ENCODE peak calls at places on chromosomes 1 and 21, in seven cellular contexts. O is RWPE2, V is cardiac fibroblast, Z is AG10803, U is pancreas, L is cardiac muscle cell, A is epithelial cell of esophagus. T is an unnamed sample.

GRCh38 chr1:212606734-212607205 is 1.8 kb upstream of the ATF3 start:
- DNase-seq in A (peak), L (no peak), Z (no peak), U (peak), O (no peak), V (no peak), T (peak)

GRCh38 chr1:223700388-223700918 is 11.9 kb upstream of the CAPN2 start:
- DNase-seq in V (peak), Z (peak), U (no peak), O (no peak), A (no peak), L (peak), T (no peak)

GRCh38 chr1:11307837-11308236 is 34.8 kb downstream of the UBIAD1 start:
- DNase-seq in U (no peak), A (no peak), O (no peak), L (peak), Z (peak), V (peak), T (no peak)

GRCh38 chr1:11701551-11701961 is 10.0 kb downstream of the DRAXIN start:
- DNase-seq in O (no peak), Z (no peak), A (no peak), V (no peak), L (no peak), U (no peak), T (no peak)

GRCh38 chr1:173204693-173205092 is 2.4 kb downstream of the TNFSF4 start:
- DNase-seq in Z (peak), O (no peak), A (no peak), V (peak), U (no peak), L (peak), T (no peak)

GRCh38 chr1:86419277-86419903 is 4.6 kb upstream of the CLCA2 start:
- DNase-seq in A (peak), U (no peak), V (peak), L (peak), O (no peak), Z (peak), T (peak)

GRCh38 chr1:180530501-180530900 is 28.1 kb upstream of the ACBD6 start:
- DNase-seq in L (peak), U (no peak), Z (peak), O (peak), A (peak), V (peak), T (no peak)

GRCh38 chr1:145953861-145954260 is 4.0 kb downstream of the LIX1L start:
- DNase-seq in L (no peak), U (no peak), O (no peak), A (no peak), Z (peak), V (no peak), T (no peak)

GRCh38 chr1:229664133-229664689 is 38.2 kb downstream of the URB2 start:
- DNase-seq in U (no peak), O (peak), V (peak), A (peak), L (peak), Z (no peak), T (peak)

GRCh38 chr1:244654284-244655038 is 1.5 kb downstream of the DESI2 start:
- DNase-seq in U (no peak), L (peak), A (peak), O (no peak), Z (no peak), V (peak), T (no peak)

GRCh38 chr1:162753998-162754585 is 36.4 kb upstream of the HSD17B7 start:
- DNase-seq in A (peak), L (no peak), V (peak), Z (peak), O (no peak), U (no peak), T (no peak)

GRCh38 chr1:201731592-201731991 is 97.4 kb upstream of the IPO9 start:
- DNase-seq in A (no peak), O (no peak), Z (no peak), V (no peak), L (peak), U (no peak), T (no peak)

GRCh38 chr21:17921579-17922530 is 102.7 kb upstream of the C21orf91 start:
- DNase-seq in A (peak), Z (peak), V (peak), L (peak), O (peak), U (no peak), T (no peak)

GRCh38 chr1:17148950-17149608 is 29.8 kb upstream of the PADI2 start:
- DNase-seq in Z (no peak), O (no peak), V (peak), L (peak), U (no peak), A (no peak), T (no peak)

GRCh38 chr1:190754769-190755168 is 277.1 kb upstream of the BRINP3 start:
- DNase-seq in Z (no peak), U (no peak), O (no peak), A (peak), V (peak), L (peak), T (no peak)

GRCh38 chr1:94792473-94792875 is 27.7 kb upstream of the SLC44A3 start:
- DNase-seq in U (no peak), L (peak), V (peak), A (peak), O (no peak), Z (peak), T (peak)

GRCh38 chr1:198143797-198144196 is 13.0 kb upstream of the NEK7 start:
- DNase-seq in Z (no peak), L (no peak), O (no peak), V (no peak), U (no peak), A (peak), T (no peak)

GRCh38 chr1:204171751-204172178 is 5.6 kb upstream of the REN start:
- DNase-seq in O (no peak), Z (peak), A (peak), U (no peak), V (peak), L (peak), T (no peak)

GRCh38 chr1:247370786-247371732 is 39.4 kb upstream of the ZNF496 start:
- DNase-seq in V (peak), O (no peak), A (no peak), Z (peak), U (no peak), L (peak), T (no peak)

GRCh38 chr1:68363346-68363745 is 86.4 kb downstream of the RPE65 start:
- DNase-seq in U (no peak), V (peak), A (peak), O (no peak), Z (no peak), L (no peak), T (no peak)

GRCh38 chr1:53485478-53486394 is 26.5 kb downstream of the DMRTB1 start:
- DNase-seq in A (peak), V (peak), L (peak), O (no peak), U (peak), Z (peak), T (peak)

GRCh38 chr1:79259390-79260336 is 253.1 kb upstream of the ADGRL4 start:
- DNase-seq in Z (peak), O (no peak), V (peak), U (no peak), L (peak), A (peak), T (peak)

GRCh38 chr1:197614916-197615692 is 160.2 kb downstream of the DENND1B start:
- DNase-seq in V (peak), Z (peak), L (peak), A (peak), U (no peak), O (no peak), T (peak)

GRCh38 chr1:245807954-245808719 is 653.4 kb downstream of the KIF26B start:
- DNase-seq in U (no peak), A (no peak), O (no peak), Z (no peak), V (no peak), L (no peak), T (peak)

GRCh38 chr1:92949937-92950817 is 11.1 kb downstream of the DIPK1A start:
- DNase-seq in Z (peak), U (no peak), V (peak), O (no peak), A (peak), L (peak), T (peak)

GRCh38 chr1:224212618-224213037 is 29.6 kb downstream of the DEGS1 start:
- DNase-seq in L (no peak), V (peak), Z (no peak), O (no peak), U (no peak), A (no peak), T (no peak)

GRCh38 chr1:31183927-31184554 is 55.6 kb downstream of the NKAIN1 start:
- DNase-seq in Z (peak), L (peak), V (peak), O (no peak), U (no peak), A (peak), T (peak)

GRCh38 chr1:183881387-183882084 is 76.6 kb downstream of the RGL1 start:
- DNase-seq in Z (peak), A (peak), V (peak), U (peak), L (peak), O (peak), T (no peak)

GRCh38 chr1:206696812-206697585 is 12.3 kb downstream of the MAPKAPK2 start:
- DNase-seq in V (peak), L (peak), Z (no peak), U (no peak), O (peak), A (no peak), T (no peak)

GRCh38 chr1:55057956-55058298 is 18.6 kb downstream of the PCSK9 start:
- DNase-seq in O (no peak), U (no peak), Z (no peak), L (no peak), V (no peak), A (no peak), T (no peak)

GRCh38 chr1:175268720-175269119 is 76.1 kb upstream of the KIAA0040 start:
- DNase-seq in A (peak), O (no peak), V (no peak), U (no peak), L (peak), Z (peak), T (no peak)

GRCh38 chr1:116991918-116992317 is 9.6 kb upstream of the CD101 start:
- DNase-seq in L (no peak), A (peak), V (no peak), Z (no peak), O (no peak), U (no peak), T (no peak)

GRCh38 chr1:167631987-167632680 is 2.1 kb downstream of the RCSD1 start:
- DNase-seq in A (no peak), Z (no peak), L (peak), O (no peak), U (no peak), V (no peak), T (peak)

GRCh38 chr1:27049607-27050006 is 37.0 kb upstream of the TENT5B start:
- DNase-seq in L (no peak), V (no peak), O (no peak), U (no peak), Z (no peak), A (no peak), T (peak)

GRCh38 chr1:158155673-158156072 is 25.0 kb upstream of the CD1D start:
- DNase-seq in O (no peak), U (no peak), Z (no peak), A (peak), V (no peak), L (no peak), T (no peak)

DNA sequence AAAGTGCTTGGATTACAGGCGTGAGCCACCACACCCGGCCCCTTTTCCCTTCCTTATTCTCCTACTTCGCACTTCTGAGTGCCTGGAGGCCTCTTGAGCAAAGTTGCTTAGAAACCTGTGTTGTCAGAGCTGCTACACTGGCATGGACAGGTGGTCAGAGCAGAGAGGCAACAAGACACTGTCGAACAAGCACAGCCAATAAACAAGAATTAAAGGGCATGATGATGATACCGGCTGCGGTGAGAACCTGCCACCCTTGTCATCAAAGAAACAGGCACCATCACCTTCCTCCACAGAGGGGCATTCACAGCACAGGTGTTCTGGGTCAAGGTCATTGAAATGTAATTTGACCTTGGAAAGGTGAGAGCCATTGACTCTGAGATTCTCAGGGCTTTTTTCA is 23.3 kb downstream of the STUM start:
- DNase-seq in O (no peak), V (no peak), L (no peak), Z (no peak), U (no peak), A (no peak), T (no peak)
- TF ChIP-seq CTCF in O (no peak), V (no peak), L (no peak), Z (no peak), U (no peak), A (no peak), T (no peak)

GRCh38 chr1:35300376-35300775 is 31.9 kb downstream of the ZMYM4 start:
- DNase-seq in V (no peak), A (no peak), Z (no peak), U (no peak), O (no peak), L (no peak), T (no peak)
- H3K4me3 ChIP-seq in V (no peak), A (no peak), Z (no peak), U (no peak), O (no peak), L (no peak), T (no peak)

GRCh38 chr1:234933031-234933430 is 195.6 kb downstream of the TOMM20 start:
- DNase-seq in V (peak), A (peak), Z (no peak), U (no peak), L (no peak), O (no peak), T (peak)
- TF ChIP-seq CTCF in V (no peak), A (no peak), Z (no peak), U (no peak), L (no peak), O (no peak), T (no peak)

DNA sequence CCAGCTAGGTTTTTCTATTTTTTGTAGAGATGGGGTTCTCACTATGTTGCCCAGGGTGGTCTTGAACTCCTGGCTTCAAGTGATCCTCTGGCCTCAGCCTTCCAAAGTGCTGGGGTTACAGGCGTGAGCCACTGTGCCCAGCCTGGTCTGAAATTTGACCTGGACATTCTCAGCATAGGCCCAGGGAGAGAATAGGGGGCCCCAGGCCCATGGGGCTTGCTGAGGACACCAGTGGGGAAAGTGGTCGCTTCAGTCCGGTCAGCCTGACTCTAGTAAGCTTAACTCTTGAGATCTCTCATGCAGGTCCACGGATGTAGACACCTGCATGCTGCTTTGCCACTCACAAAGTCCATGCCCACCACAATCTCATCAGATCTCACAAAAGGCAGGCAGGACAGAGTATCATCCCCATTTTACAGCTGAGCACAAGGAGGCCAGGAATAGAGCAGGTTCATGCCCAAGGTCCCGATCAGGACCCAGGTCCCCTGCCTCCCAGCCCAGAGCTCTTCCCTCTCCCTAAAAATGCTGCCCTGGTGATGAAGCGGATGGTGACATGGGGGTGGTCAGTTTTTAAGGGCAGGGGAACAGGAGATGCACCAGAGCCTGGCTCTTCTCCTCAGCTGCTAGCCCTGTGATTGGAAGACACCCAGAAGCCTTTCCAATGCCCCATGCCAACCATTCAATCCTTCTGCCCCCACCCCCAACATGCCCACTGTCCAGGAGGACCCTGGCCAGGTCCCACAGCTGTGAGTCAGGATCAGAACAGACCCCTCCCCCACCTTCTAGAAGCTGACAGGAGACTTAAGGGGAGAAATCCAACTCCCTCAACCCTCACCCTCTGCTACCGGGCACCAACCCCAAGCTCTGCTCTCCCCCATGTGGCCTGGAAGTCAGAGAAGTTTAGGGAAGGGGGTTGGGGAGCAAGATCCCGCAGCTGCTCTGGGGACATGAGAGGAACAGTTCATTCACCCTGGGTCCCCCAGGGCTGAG is 1.8 kb downstream of the FHL3 start:
- DNase-seq in V (peak), A (no peak), U (no peak), O (no peak), L (peak), Z (peak), T (no peak)
- H3K4me3 ChIP-seq in V (peak), A (peak), U (peak), O (peak), L (peak), Z (peak), T (peak)

DNA sequence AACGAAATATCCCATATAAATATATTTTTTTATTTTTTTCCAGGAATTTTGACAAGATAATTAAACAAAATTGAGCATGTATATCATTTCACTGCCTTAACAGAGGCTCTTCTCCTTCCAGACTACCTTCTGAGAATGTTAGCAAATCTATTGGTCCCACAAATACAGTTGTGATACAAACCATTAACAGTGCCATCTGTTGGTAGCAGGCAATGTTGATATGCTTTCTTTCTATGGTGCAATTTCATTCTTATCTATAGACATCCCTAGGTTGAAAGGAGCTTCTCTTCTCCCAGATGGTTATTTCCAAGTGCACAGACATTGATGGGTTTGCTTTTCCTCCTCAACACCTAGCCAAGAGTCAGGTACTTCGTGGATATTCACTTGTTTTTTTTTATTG is 303.6 kb downstream of the USH2A start:
- DNase-seq in A (peak), O (no peak), U (no peak), V (peak), L (peak), Z (peak), T (peak)
- TF ChIP-seq CTCF in A (peak), O (peak), U (peak), V (peak), L (peak), Z (peak), T (peak)

DNA sequence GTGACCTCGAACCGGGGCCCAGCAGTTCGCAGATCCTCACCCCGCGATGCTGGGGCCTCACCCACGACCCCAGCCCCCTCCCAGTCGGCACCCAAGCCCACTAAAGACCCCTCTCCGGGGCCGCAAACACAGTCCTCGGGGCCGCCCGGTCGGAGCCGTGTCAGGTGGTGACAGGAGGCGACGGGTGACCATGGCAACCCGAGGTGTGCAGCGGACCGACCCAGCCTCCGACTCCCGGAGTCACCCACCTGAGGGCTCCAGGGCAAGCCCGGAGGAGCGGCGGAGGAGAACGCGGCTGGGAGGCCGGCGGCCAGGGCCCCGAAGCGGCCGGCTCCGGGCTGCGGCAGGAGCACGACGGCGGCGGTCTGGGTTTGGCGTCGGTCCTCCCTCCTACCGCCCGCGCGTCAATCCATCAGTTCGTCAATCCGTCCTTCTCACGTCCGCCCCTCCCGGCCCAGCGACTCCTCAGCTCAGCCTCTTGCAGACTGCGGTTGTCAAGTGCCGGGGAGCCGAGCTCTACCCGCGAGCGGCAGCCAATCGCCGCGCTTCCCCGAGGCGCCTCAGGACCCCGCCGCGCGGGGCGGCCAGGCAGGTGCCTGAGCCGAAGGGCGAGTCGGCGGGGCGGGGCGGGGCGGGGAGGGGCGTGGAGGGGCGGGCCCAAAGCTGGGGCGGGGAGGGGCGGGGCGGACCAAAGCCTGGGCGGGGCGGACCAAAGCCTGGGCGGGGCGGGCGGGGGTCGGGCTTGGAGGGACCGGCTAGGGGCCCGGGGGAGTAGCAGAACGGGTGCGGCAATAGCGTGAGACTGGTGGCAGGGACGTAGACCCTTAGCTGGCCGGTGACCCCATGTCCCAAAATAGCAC is at the start of gene WDR47:
- DNase-seq in Z (peak), V (peak), L (peak), U (peak), O (peak), A (peak), T (peak)
- H3K4me3 ChIP-seq in Z (peak), V (peak), L (peak), U (peak), O (peak), A (peak), T (peak)

GRCh38 chr1:65866439-65866838 is 73.7 kb downstream of the PDE4B start:
- DNase-seq in A (no peak), O (no peak), V (no peak), Z (no peak), L (no peak), U (no peak), T (no peak)
- TF ChIP-seq CTCF in A (no peak), O (no peak), V (no peak), Z (no peak), L (no peak), U (no peak), T (no peak)

DNA sequence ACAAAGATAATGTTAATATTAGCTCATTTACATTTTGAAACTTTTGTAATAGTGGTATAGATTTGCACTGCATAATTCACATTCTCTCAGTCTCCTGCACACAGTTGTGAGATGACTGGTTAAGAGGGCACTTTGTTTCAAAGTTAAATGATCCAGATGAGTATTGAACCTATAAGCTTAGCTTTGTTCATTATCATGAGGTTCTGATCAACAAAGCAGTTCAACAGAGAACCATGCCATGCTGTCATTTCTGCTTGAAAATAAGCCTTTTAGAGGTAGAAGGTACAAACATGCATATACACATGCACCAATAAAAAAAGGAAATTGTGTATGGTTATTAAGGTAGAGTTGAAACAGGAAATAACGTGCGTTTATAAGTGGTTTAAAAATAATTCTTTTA is 4.8 kb downstream of the RAP1A start:
- DNase-seq in O (no peak), A (no peak), Z (no peak), V (no peak), U (no peak), L (no peak), T (peak)
- H3K4me3 ChIP-seq in O (no peak), A (no peak), Z (no peak), V (no peak), U (no peak), L (no peak), T (peak)